ENCODE peak calls at places on chromosome 15, in six cellular contexts. R is H9, T is IMR-90, D is mesenchymal stem cell, I is H1, W is trophoblast cell. E is an unnamed sample.

GRCh38 chr15:41585140-41586047 is 26.4 kb downstream of the TYRO3 start:
- DNase-seq in R (peak), T (peak), D (peak), I (peak), W (peak), E (no peak)

GRCh38 chr15:101170568-101171350 is 81.1 kb downstream of the CHSY1 start:
- DNase-seq in R (no peak), T (peak), D (peak), I (no peak), W (no peak), E (no peak)

GRCh38 chr15:61169275-61169903 is 59.7 kb downstream of the RORA start:
- DNase-seq in R (no peak), T (no peak), D (no peak), I (no peak), W (no peak), E (no peak)

GRCh38 chr15:92614791-92615785 is 40.5 kb downstream of the FAM174B start:
- DNase-seq in R (no peak), T (no peak), D (no peak), I (no peak), W (no peak), E (no peak)

GRCh38 chr15:42163291-42163690 is 6.9 kb upstream of the PLA2G4F start:
- DNase-seq in R (no peak), T (no peak), D (no peak), I (no peak), W (no peak), E (no peak)

GRCh38 chr15:99006904-99007495 is 592 bp downstream of the PGPEP1L start:
- DNase-seq in R (no peak), T (no peak), D (no peak), I (peak), W (no peak), E (no peak)

GRCh38 chr15:43799209-43799944 is 643 bp downstream of the SERINC4 start:
- DNase-seq in R (peak), T (no peak), D (no peak), I (no peak), W (no peak), E (no peak)

GRCh38 chr15:91694829-91695205 is 158.7 kb upstream of the SLCO3A1 start:
- DNase-seq in R (no peak), T (peak), D (no peak), I (no peak), W (no peak), E (no peak)

DNA sequence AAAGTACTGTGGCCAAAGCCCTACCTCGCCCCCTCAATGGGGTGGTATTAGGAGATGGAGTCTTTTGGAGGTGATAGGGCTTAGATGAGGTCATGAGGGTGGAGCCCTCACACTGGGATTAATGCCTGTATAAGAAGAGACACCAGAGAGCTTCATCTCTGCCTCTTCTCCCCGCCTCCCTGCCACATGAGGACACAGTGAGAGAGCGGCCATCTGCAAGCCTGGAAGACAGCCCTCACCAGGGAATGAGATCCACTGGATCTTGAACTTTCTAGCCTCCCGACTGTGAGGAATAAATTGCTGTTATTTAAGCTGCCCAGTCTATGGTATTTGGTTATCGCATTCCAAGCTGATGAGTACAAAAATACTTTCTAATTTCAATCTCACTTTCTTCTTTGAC is 121.5 kb downstream of the OCA2 start:
- DNase-seq in R (no peak), T (no peak), D (no peak), I (no peak), W (no peak), E (no peak)
- H3K14ac ChIP-seq in R (no peak), T (no peak), D (no peak), I (no peak), W (no peak), E (no peak)

GRCh38 chr15:31364301-31365031 is 37.8 kb downstream of the KLF13 start:
- DNase-seq in R (peak), T (no peak), D (no peak), I (no peak), W (peak), E (no peak)
- H2BK120ac ChIP-seq in R (no peak), T (no peak), D (no peak), I (no peak), W (peak), E (no peak)

DNA sequence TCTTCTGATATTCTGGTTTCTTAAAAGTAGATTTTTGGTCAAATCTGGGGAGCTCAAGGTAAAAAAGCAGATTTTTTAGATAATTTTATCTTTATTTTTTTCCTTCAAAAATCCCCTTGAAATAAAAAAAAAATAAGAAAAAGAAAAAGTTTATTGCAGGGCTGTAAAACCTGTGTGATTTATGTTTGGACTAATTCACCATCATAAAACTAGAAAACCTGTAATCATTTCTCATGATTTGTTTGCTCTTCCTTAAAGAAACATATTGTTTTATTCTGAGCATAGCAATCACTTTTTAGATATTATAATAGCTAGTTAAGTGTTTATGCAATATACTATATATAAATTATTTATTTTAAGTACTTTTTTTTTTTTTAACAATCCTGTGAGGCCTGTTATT is 68.0 kb downstream of the NEO1 start:
- DNase-seq in R (no peak), T (no peak), D (no peak), I (no peak), W (no peak), E (no peak)
- H3K14ac ChIP-seq in R (no peak), T (no peak), D (no peak), I (no peak), W (no peak), E (no peak)

GRCh38 chr15:50907866-50908208 is 646 bp upstream of the AP4E1 start:
- DNase-seq in R (peak), T (peak), D (peak), I (no peak), W (no peak), E (no peak)
- H2BK120ac ChIP-seq in R (no peak), T (peak), D (peak), I (no peak), W (peak), E (no peak)

DNA sequence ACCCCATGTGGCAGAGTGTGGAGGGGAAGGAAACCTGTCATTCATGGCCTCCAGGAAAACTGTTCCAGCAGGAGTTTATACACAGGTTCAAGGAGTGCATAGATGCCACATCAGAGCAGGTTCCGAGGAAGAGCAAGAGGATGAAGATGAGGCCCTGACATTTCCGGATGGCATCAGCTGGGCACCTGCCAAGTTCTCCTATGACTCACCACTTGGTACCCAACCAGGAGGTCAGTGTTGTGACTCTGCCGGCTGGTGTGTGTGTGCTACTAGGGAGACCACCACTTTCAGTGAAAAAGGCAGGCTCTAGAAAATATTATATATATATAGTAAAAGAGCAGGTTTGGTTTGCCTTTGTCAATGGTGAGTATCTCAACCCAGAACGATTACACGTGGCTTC is 69.3 kb downstream of the NTRK3 start:
- DNase-seq in R (no peak), T (no peak), D (no peak), I (no peak), W (no peak), E (no peak)
- H3K14ac ChIP-seq in R (no peak), T (no peak), D (no peak), I (no peak), W (no peak), E (no peak)

GRCh38 chr15:83581381-83581780 is 72.5 kb upstream of the ADAMTSL3 start:
- DNase-seq in R (no peak), T (no peak), D (no peak), I (no peak), W (no peak), E (no peak)

GRCh38 chr15:83574345-83574744 is 79.6 kb upstream of the ADAMTSL3 start:
- DNase-seq in R (no peak), T (no peak), D (no peak), I (no peak), W (no peak), E (no peak)

GRCh38 chr15:83582386-83582785 is 71.5 kb upstream of the ADAMTSL3 start:
- DNase-seq in R (no peak), T (peak), D (no peak), I (no peak), W (no peak), E (no peak)

GRCh38 chr15:83578706-83579105 is 75.2 kb upstream of the ADAMTSL3 start:
- DNase-seq in R (no peak), T (no peak), D (no peak), I (no peak), W (peak), E (no peak)
- H2BK120ac ChIP-seq in R (no peak), T (no peak), D (no peak), I (no peak), W (no peak), E (no peak)

GRCh38 chr15:88674661-88675060 is 35.8 kb downstream of the ISG20 start:
- DNase-seq in R (no peak), T (no peak), D (no peak), I (peak), W (no peak), E (no peak)
- H3K14ac ChIP-seq in R (no peak), T (no peak), D (no peak), I (no peak), W (no peak), E (no peak)

GRCh38 chr15:57387644-57388076 is 11.4 kb downstream of the CGNL1 start:
- DNase-seq in R (peak), T (no peak), D (no peak), I (no peak), W (no peak), E (no peak)
- H2BK120ac ChIP-seq in R (no peak), T (no peak), D (no peak), I (peak), W (no peak), E (no peak)

GRCh38 chr15:54839379-54839778 is 357.4 kb downstream of the RSL24D1 start:
- DNase-seq in R (no peak), T (no peak), D (no peak), I (no peak), W (no peak), E (no peak)

GRCh38 chr15:54841906-54842305 is 354.8 kb downstream of the RSL24D1 start:
- DNase-seq in R (no peak), T (no peak), D (no peak), I (no peak), W (no peak), E (no peak)

GRCh38 chr15:54840999-54841398 is 355.7 kb downstream of the RSL24D1 start:
- DNase-seq in R (peak), T (no peak), D (no peak), I (peak), W (no peak), E (no peak)

DNA sequence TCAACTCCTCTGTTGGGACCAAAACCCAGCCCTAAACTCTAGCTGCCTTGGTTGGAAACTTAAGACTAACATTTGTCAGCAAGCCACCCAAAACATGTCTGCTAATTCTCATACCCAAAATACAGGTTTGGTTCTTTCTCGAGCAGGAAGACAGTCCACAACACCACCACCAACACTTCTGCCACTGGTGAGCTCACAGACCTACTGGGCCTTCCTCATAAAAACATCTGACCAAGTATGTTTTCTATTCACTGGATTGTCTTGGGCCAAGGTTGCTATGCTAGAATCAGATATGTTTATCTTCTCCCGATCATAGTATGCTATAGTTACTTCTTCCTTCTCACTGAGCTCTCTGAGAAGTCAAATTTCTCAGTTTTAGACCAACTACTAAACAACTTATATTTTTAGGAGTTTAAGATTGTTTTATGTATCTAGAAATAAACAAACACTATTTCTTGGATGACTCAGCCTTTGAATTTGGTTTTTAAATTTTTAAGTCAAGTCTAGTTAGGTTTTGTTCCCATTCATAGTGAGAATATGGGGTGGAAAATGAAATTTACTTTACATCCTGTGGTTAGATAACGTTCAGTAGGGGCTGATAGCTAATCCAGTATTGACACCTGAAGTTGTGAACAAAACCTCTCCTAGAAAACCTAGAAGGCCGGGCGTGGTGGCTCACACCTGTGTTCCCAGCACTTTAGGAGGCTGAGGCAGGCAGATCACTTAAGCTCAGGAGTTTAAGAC is 360.5 kb downstream of the RSL24D1 start:
- DNase-seq in R (no peak), T (no peak), D (no peak), I (no peak), W (no peak), E (no peak)
- H3K14ac ChIP-seq in R (no peak), T (no peak), D (no peak), I (no peak), W (no peak), E (no peak)

GRCh38 chr15:66703540-66703941 is 1.5 kb downstream of the SMAD6 start:
- DNase-seq in R (no peak), T (peak), D (peak), I (no peak), W (peak), E (no peak)
- H2BK120ac ChIP-seq in R (no peak), T (no peak), D (no peak), I (no peak), W (peak), E (peak)